ENCODE peak calls at places on chromosomes 16 and 17, in eight cellular contexts. One of them, this sample, is unnamed.

GRCh38 chr17:21680366-21680765 is 12.0 kb upstream of the KCNJ18 start:
- DNase-seq in colonic mucosa: no peak
- DNase-seq in cardiac muscle cell: no peak
- DNase-seq in upper lobe of right lung: no peak
- DNase-seq in heart right ventricle: no peak
- DNase-seq in lower leg skin: peak
- DNase-seq in heart left ventricle: peak
- DNase-seq in brain microvascular endothelial cell: no peak
- DNase-seq in this sample: no peak

GRCh38 chr16:21116148-21116693 is 34.4 kb downstream of the DNAH3 start:
- DNase-seq in colonic mucosa: no peak
- DNase-seq in cardiac muscle cell: no peak
- DNase-seq in upper lobe of right lung: no peak
- DNase-seq in heart right ventricle: no peak
- DNase-seq in lower leg skin: peak
- DNase-seq in heart left ventricle: no peak
- DNase-seq in brain microvascular endothelial cell: no peak
- DNase-seq in this sample: peak

GRCh38 chr16:53822936-53823529 is 119.1 kb downstream of the FTO start:
- DNase-seq in colonic mucosa: no peak
- DNase-seq in cardiac muscle cell: no peak
- DNase-seq in upper lobe of right lung: no peak
- DNase-seq in heart right ventricle: no peak
- DNase-seq in lower leg skin: no peak
- DNase-seq in heart left ventricle: no peak
- DNase-seq in brain microvascular endothelial cell: no peak
- DNase-seq in this sample: peak

GRCh38 chr16:84295203-84295850 is 649 bp downstream of the WFDC1 start:
- DNase-seq in colonic mucosa: no peak
- DNase-seq in cardiac muscle cell: no peak
- DNase-seq in upper lobe of right lung: no peak
- DNase-seq in heart right ventricle: no peak
- DNase-seq in lower leg skin: no peak
- DNase-seq in heart left ventricle: no peak
- DNase-seq in brain microvascular endothelial cell: no peak
- DNase-seq in this sample: no peak

GRCh38 chr16:8866118-8866883 is 2.5 kb downstream of the CARHSP1 start:
- DNase-seq in colonic mucosa: peak
- DNase-seq in cardiac muscle cell: peak
- DNase-seq in upper lobe of right lung: no peak
- DNase-seq in heart right ventricle: peak
- DNase-seq in lower leg skin: peak
- DNase-seq in heart left ventricle: no peak
- DNase-seq in brain microvascular endothelial cell: no peak
- DNase-seq in this sample: peak

GRCh38 chr16:88320947-88321634 is 61.7 kb upstream of the ZNF469 start:
- DNase-seq in colonic mucosa: no peak
- DNase-seq in cardiac muscle cell: no peak
- DNase-seq in upper lobe of right lung: no peak
- DNase-seq in heart right ventricle: no peak
- DNase-seq in lower leg skin: no peak
- DNase-seq in heart left ventricle: peak
- DNase-seq in brain microvascular endothelial cell: no peak
- DNase-seq in this sample: no peak

GRCh38 chr16:89909777-89910716 is 8.6 kb upstream of the MC1R start:
- DNase-seq in colonic mucosa: peak
- DNase-seq in cardiac muscle cell: peak
- DNase-seq in upper lobe of right lung: peak
- DNase-seq in heart right ventricle: peak
- DNase-seq in lower leg skin: peak
- DNase-seq in heart left ventricle: peak
- DNase-seq in brain microvascular endothelial cell: peak
- DNase-seq in this sample: peak

GRCh38 chr17:35447494-35447893 is 1.1 kb downstream of the SLFN13 start:
- DNase-seq in colonic mucosa: no peak
- DNase-seq in cardiac muscle cell: no peak
- DNase-seq in upper lobe of right lung: no peak
- DNase-seq in heart right ventricle: no peak
- DNase-seq in lower leg skin: no peak
- DNase-seq in heart left ventricle: no peak
- DNase-seq in brain microvascular endothelial cell: no peak
- DNase-seq in this sample: no peak

GRCh38 chr17:47905221-47905733 is 9.2 kb downstream of the SP2 start:
- DNase-seq in colonic mucosa: peak
- DNase-seq in cardiac muscle cell: peak
- DNase-seq in upper lobe of right lung: no peak
- DNase-seq in heart right ventricle: peak
- DNase-seq in lower leg skin: no peak
- DNase-seq in heart left ventricle: peak
- DNase-seq in brain microvascular endothelial cell: peak
- DNase-seq in this sample: peak

GRCh38 chr17:73139296-73139695 is 25.5 kb upstream of the SSTR2 start:
- DNase-seq in colonic mucosa: no peak
- DNase-seq in cardiac muscle cell: no peak
- DNase-seq in upper lobe of right lung: no peak
- DNase-seq in heart right ventricle: no peak
- DNase-seq in lower leg skin: no peak
- DNase-seq in heart left ventricle: no peak
- DNase-seq in brain microvascular endothelial cell: no peak
- DNase-seq in this sample: no peak

GRCh38 chr17:4329838-4330237 is 36.6 kb downstream of the UBE2G1 start:
- DNase-seq in colonic mucosa: no peak
- DNase-seq in cardiac muscle cell: no peak
- DNase-seq in upper lobe of right lung: no peak
- DNase-seq in heart right ventricle: no peak
- DNase-seq in lower leg skin: no peak
- DNase-seq in heart left ventricle: no peak
- DNase-seq in brain microvascular endothelial cell: peak
- DNase-seq in this sample: peak

GRCh38 chr16:89116341-89117238 is 22.9 kb downstream of the ACSF3 start:
- DNase-seq in colonic mucosa: no peak
- DNase-seq in cardiac muscle cell: no peak
- DNase-seq in upper lobe of right lung: peak
- DNase-seq in heart right ventricle: no peak
- DNase-seq in lower leg skin: no peak
- DNase-seq in heart left ventricle: peak
- DNase-seq in brain microvascular endothelial cell: no peak
- DNase-seq in this sample: no peak

GRCh38 chr17:1203111-1203966 is 23.6 kb upstream of the ABR start:
- DNase-seq in colonic mucosa: peak
- DNase-seq in cardiac muscle cell: peak
- DNase-seq in upper lobe of right lung: peak
- DNase-seq in heart right ventricle: peak
- DNase-seq in lower leg skin: peak
- DNase-seq in heart left ventricle: peak
- DNase-seq in brain microvascular endothelial cell: peak
- DNase-seq in this sample: peak

DNA sequence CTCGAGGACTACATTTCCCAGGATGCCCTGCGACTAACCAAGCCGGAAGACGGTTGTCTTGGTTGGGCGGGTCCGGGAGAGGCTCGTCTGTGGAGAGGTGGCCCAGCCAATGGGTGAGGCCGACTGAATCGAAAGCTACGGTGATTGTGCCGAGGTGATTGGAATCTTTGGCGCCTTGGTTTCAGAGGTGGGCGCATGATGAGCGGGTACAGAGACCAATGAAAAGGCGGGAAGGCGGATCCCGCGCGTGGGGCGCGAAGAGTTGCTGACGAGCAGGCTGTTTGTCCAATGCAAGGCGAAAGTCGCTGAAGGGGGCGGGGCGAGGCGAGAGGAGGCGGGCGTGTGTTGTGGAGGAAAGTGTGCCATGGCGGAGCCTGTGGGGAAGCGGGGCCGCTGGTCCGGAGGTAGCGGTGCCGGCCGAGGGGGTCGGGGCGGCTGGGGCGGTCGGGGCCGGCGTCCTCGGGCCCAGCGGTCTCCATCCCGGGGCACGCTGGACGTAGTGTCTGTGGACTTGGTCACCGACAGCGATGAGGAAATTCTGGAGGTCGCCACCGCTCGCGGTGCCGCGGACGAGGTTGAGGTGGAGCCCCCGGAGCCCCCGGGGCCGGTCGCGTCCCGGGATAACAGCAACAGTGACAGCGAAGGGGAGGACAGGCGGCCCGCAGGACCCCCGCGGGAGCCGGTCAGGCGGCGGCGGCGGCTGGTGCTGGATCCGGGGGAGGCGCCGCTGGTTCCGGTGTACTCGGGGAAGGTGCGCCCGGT is at the start of gene NFATC2IP:
- DNase-seq in colonic mucosa: peak
- DNase-seq in cardiac muscle cell: peak
- DNase-seq in upper lobe of right lung: peak
- DNase-seq in heart right ventricle: peak
- DNase-seq in lower leg skin: peak
- DNase-seq in heart left ventricle: peak
- DNase-seq in brain microvascular endothelial cell: peak
- DNase-seq in this sample: peak
- H3K4me3 ChIP-seq in colonic mucosa: peak
- H3K4me3 ChIP-seq in cardiac muscle cell: peak
- H3K4me3 ChIP-seq in upper lobe of right lung: peak
- H3K4me3 ChIP-seq in heart right ventricle: peak
- H3K4me3 ChIP-seq in lower leg skin: peak
- H3K4me3 ChIP-seq in heart left ventricle: peak
- H3K4me3 ChIP-seq in brain microvascular endothelial cell: peak
- H3K4me3 ChIP-seq in this sample: peak

GRCh38 chr16:49515016-49515415 is 141.4 kb downstream of the C16orf78 start:
- DNase-seq in colonic mucosa: no peak
- DNase-seq in cardiac muscle cell: no peak
- DNase-seq in upper lobe of right lung: peak
- DNase-seq in heart right ventricle: no peak
- DNase-seq in lower leg skin: no peak
- DNase-seq in heart left ventricle: no peak
- DNase-seq in brain microvascular endothelial cell: no peak
- DNase-seq in this sample: no peak

GRCh38 chr16:49514391-49514980 is 140.9 kb downstream of the C16orf78 start:
- DNase-seq in colonic mucosa: no peak
- DNase-seq in cardiac muscle cell: no peak
- DNase-seq in upper lobe of right lung: peak
- DNase-seq in heart right ventricle: no peak
- DNase-seq in lower leg skin: no peak
- DNase-seq in heart left ventricle: no peak
- DNase-seq in brain microvascular endothelial cell: no peak
- DNase-seq in this sample: no peak

GRCh38 chr16:49515861-49516260 is 142.3 kb downstream of the C16orf78 start:
- DNase-seq in colonic mucosa: no peak
- DNase-seq in cardiac muscle cell: no peak
- DNase-seq in upper lobe of right lung: no peak
- DNase-seq in heart right ventricle: no peak
- DNase-seq in lower leg skin: no peak
- DNase-seq in heart left ventricle: no peak
- DNase-seq in brain microvascular endothelial cell: no peak
- DNase-seq in this sample: no peak

GRCh38 chr16:49510676-49511305 is 137.2 kb downstream of the C16orf78 start:
- DNase-seq in colonic mucosa: no peak
- DNase-seq in cardiac muscle cell: no peak
- DNase-seq in upper lobe of right lung: peak
- DNase-seq in heart right ventricle: no peak
- DNase-seq in lower leg skin: no peak
- DNase-seq in heart left ventricle: no peak
- DNase-seq in brain microvascular endothelial cell: no peak
- DNase-seq in this sample: no peak

GRCh38 chr16:49513040-49513439 is 139.4 kb downstream of the C16orf78 start:
- DNase-seq in colonic mucosa: no peak
- DNase-seq in cardiac muscle cell: no peak
- DNase-seq in upper lobe of right lung: peak
- DNase-seq in heart right ventricle: no peak
- DNase-seq in lower leg skin: no peak
- DNase-seq in heart left ventricle: no peak
- DNase-seq in brain microvascular endothelial cell: no peak
- DNase-seq in this sample: no peak
- TF ChIP-seq CTCF in colonic mucosa: no peak
- TF ChIP-seq CTCF in cardiac muscle cell: no peak
- TF ChIP-seq CTCF in upper lobe of right lung: no peak
- TF ChIP-seq CTCF in heart right ventricle: no peak
- TF ChIP-seq CTCF in lower leg skin: no peak
- TF ChIP-seq CTCF in heart left ventricle: no peak
- TF ChIP-seq CTCF in brain microvascular endothelial cell: peak
- TF ChIP-seq CTCF in this sample: no peak

DNA sequence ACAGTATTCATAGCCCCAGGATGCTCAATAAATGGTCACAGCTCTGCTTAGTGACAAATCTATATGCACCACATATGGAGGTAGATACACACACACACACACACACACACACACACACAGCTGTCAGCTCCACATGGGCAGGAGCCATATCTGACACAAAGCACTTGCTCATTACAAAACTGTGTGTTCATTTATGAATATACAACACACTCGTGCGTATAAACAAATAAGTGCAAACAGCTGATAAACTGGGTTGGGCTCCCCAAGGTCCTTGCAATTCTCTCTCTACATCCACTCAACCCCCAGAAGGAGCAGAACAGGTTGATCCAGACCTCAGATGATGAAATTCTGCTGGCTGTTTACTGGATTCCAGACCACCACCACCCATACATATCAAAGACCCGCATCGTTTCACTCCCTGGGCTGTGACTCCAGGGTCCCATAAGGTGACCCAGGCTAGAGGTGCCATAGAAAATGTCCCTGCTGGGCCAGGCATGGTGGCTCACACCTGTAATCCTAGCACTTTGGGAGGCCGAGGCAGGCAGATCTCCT is 140.7 kb downstream of the XYLT1 start:
- DNase-seq in colonic mucosa: no peak
- DNase-seq in cardiac muscle cell: no peak
- DNase-seq in upper lobe of right lung: no peak
- DNase-seq in heart right ventricle: no peak
- DNase-seq in lower leg skin: no peak
- DNase-seq in heart left ventricle: no peak
- DNase-seq in brain microvascular endothelial cell: no peak
- DNase-seq in this sample: no peak
- H3K4me3 ChIP-seq in colonic mucosa: no peak
- H3K4me3 ChIP-seq in cardiac muscle cell: no peak
- H3K4me3 ChIP-seq in upper lobe of right lung: no peak
- H3K4me3 ChIP-seq in heart right ventricle: no peak
- H3K4me3 ChIP-seq in lower leg skin: no peak
- H3K4me3 ChIP-seq in heart left ventricle: no peak
- H3K4me3 ChIP-seq in brain microvascular endothelial cell: no peak
- H3K4me3 ChIP-seq in this sample: no peak

GRCh38 chr17:78113804-78114785 is 14.5 kb downstream of the TMC6 start:
- DNase-seq in colonic mucosa: no peak
- DNase-seq in cardiac muscle cell: no peak
- DNase-seq in upper lobe of right lung: no peak
- DNase-seq in heart right ventricle: no peak
- DNase-seq in lower leg skin: no peak
- DNase-seq in heart left ventricle: no peak
- DNase-seq in brain microvascular endothelial cell: no peak
- DNase-seq in this sample: no peak

GRCh38 chr17:78114831-78115723 is 13.5 kb downstream of the TMC6 start:
- DNase-seq in colonic mucosa: no peak
- DNase-seq in cardiac muscle cell: no peak
- DNase-seq in upper lobe of right lung: no peak
- DNase-seq in heart right ventricle: no peak
- DNase-seq in lower leg skin: peak
- DNase-seq in heart left ventricle: peak
- DNase-seq in brain microvascular endothelial cell: no peak
- DNase-seq in this sample: no peak

GRCh38 chr17:78118801-78119241 is 9.7 kb downstream of the TMC6 start:
- DNase-seq in colonic mucosa: no peak
- DNase-seq in cardiac muscle cell: no peak
- DNase-seq in upper lobe of right lung: no peak
- DNase-seq in heart right ventricle: no peak
- DNase-seq in lower leg skin: no peak
- DNase-seq in heart left ventricle: no peak
- DNase-seq in brain microvascular endothelial cell: no peak
- DNase-seq in this sample: no peak

GRCh38 chr17:78116411-78116810 is 12.1 kb downstream of the TMC6 start:
- DNase-seq in colonic mucosa: no peak
- DNase-seq in cardiac muscle cell: no peak
- DNase-seq in upper lobe of right lung: no peak
- DNase-seq in heart right ventricle: no peak
- DNase-seq in lower leg skin: no peak
- DNase-seq in heart left ventricle: no peak
- DNase-seq in brain microvascular endothelial cell: no peak
- DNase-seq in this sample: no peak

GRCh38 chr17:78117027-78117981 is 11.3 kb downstream of the TMC6 start:
- DNase-seq in colonic mucosa: no peak
- DNase-seq in cardiac muscle cell: peak
- DNase-seq in upper lobe of right lung: peak
- DNase-seq in heart right ventricle: no peak
- DNase-seq in lower leg skin: no peak
- DNase-seq in heart left ventricle: peak
- DNase-seq in brain microvascular endothelial cell: no peak
- DNase-seq in this sample: no peak
- TF ChIP-seq CTCF in colonic mucosa: no peak
- TF ChIP-seq CTCF in cardiac muscle cell: peak
- TF ChIP-seq CTCF in upper lobe of right lung: peak
- TF ChIP-seq CTCF in heart right ventricle: peak
- TF ChIP-seq CTCF in lower leg skin: no peak
- TF ChIP-seq CTCF in heart left ventricle: peak
- TF ChIP-seq CTCF in brain microvascular endothelial cell: peak
- TF ChIP-seq CTCF in this sample: no peak